ENCODE peak calls at places on chromosomes 3 and 15, in five cellular contexts. One of them, this sample, is unnamed.

GRCh38 chr3:114079761-114080160 is 23.2 kb downstream of the QTRT2 start:
- DNase-seq in mammary epithelial cell: no peak
- DNase-seq in neural progenitor cell: no peak
- DNase-seq in lung: no peak
- DNase-seq in astrocyte: peak; percentile 34
- DNase-seq in this sample: no peak

GRCh38 chr3:146067048-146067447 is 93.9 kb downstream of the PLOD2 start:
- DNase-seq in mammary epithelial cell: peak; percentile 50
- DNase-seq in neural progenitor cell: no peak
- DNase-seq in lung: no peak
- DNase-seq in astrocyte: peak; percentile 76
- DNase-seq in this sample: no peak

GRCh38 chr3:32374788-32375595 is 16.7 kb upstream of the CMTM7 start:
- DNase-seq in mammary epithelial cell: peak; percentile 66
- DNase-seq in neural progenitor cell: peak; percentile 79
- DNase-seq in lung: peak; percentile 66
- DNase-seq in astrocyte: peak; percentile 48
- DNase-seq in this sample: peak; percentile 82

GRCh38 chr3:101942356-101942755 is 93.0 kb downstream of the NFKBIZ start:
- DNase-seq in mammary epithelial cell: no peak
- DNase-seq in neural progenitor cell: no peak
- DNase-seq in lung: no peak
- DNase-seq in astrocyte: no peak
- DNase-seq in this sample: no peak

GRCh38 chr3:100209948-100210776 is 50.6 kb upstream of the TBC1D23 start:
- DNase-seq in mammary epithelial cell: no peak
- DNase-seq in neural progenitor cell: no peak
- DNase-seq in lung: no peak
- DNase-seq in astrocyte: no peak
- DNase-seq in this sample: no peak

GRCh38 chr15:99721104-99721778 is 12.0 kb downstream of the LYSMD4 start:
- DNase-seq in mammary epithelial cell: no peak
- DNase-seq in neural progenitor cell: no peak
- DNase-seq in lung: peak; percentile 49
- DNase-seq in astrocyte: no peak
- DNase-seq in this sample: no peak

GRCh38 chr3:25033407-25034029 is 394.5 kb upstream of the RARB start:
- DNase-seq in mammary epithelial cell: peak; percentile 35
- DNase-seq in neural progenitor cell: peak; percentile 79
- DNase-seq in lung: peak; percentile 53
- DNase-seq in astrocyte: no peak
- DNase-seq in this sample: peak; percentile 60

GRCh38 chr15:41849861-41850260 is 11.2 kb downstream of the PLA2G4B start:
- DNase-seq in mammary epithelial cell: peak; percentile 71
- DNase-seq in neural progenitor cell: no peak
- DNase-seq in lung: peak; percentile 67
- DNase-seq in astrocyte: no peak
- DNase-seq in this sample: no peak

GRCh38 chr3:183564046-183564445 is 8.5 kb upstream of the KLHL6 start:
- DNase-seq in mammary epithelial cell: no peak
- DNase-seq in neural progenitor cell: no peak
- DNase-seq in lung: no peak
- DNase-seq in astrocyte: no peak
- DNase-seq in this sample: no peak

GRCh38 chr3:138186803-138187295 is 252 bp upstream of the ARMC8 start:
- DNase-seq in mammary epithelial cell: peak; percentile 84
- DNase-seq in neural progenitor cell: peak; percentile 95
- DNase-seq in lung: peak; percentile 90
- DNase-seq in astrocyte: peak; percentile 61
- DNase-seq in this sample: peak; percentile 91

DNA sequence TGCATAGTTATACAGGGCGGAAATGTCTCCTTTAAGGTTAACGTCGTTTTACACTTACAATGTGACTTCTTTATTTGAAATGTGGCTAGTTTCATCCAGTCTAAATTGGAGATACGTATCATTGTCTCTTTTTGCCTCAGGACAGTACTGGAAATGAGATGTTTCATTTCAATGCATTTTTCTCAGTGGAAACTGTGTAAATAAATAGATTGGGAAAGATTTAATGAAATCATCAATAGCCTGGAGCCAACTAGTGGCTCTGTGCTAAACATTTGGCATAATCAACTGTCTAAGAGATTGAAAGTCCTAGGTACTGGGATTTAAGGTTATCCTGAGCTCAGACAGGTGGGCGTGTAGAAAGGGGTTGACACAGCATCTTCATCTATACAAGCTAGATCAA is 691.5 kb upstream of the CCDC54 start:
- DNase-seq in mammary epithelial cell: peak; percentile 28
- DNase-seq in neural progenitor cell: no peak
- DNase-seq in lung: no peak
- DNase-seq in astrocyte: no peak
- DNase-seq in this sample: no peak
- H3K4me3 ChIP-seq in mammary epithelial cell: no peak overlapping the region
- H3K4me3 ChIP-seq in neural progenitor cell: no peak overlapping the region
- H3K4me3 ChIP-seq in lung: no peak overlapping the region
- H3K4me3 ChIP-seq in astrocyte: no peak overlapping the region
- H3K4me3 ChIP-seq in this sample: no peak overlapping the region

GRCh38 chr15:27046891-27047290 is 75.9 kb downstream of the GABRG3 start:
- DNase-seq in mammary epithelial cell: no peak
- DNase-seq in neural progenitor cell: no peak
- DNase-seq in lung: no peak
- DNase-seq in astrocyte: no peak
- DNase-seq in this sample: no peak
- H3K9me3 ChIP-seq in mammary epithelial cell: peaks cover 48% of the 10 kb centered on the region
- H3K9me3 ChIP-seq in neural progenitor cell: no peaks in the 10 kb centered on the region
- H3K9me3 ChIP-seq in lung: no peaks in the 10 kb centered on the region
- H3K9me3 ChIP-seq in astrocyte: no peaks in the 10 kb centered on the region
- H3K9me3 ChIP-seq in this sample: no peaks in the 10 kb centered on the region

DNA sequence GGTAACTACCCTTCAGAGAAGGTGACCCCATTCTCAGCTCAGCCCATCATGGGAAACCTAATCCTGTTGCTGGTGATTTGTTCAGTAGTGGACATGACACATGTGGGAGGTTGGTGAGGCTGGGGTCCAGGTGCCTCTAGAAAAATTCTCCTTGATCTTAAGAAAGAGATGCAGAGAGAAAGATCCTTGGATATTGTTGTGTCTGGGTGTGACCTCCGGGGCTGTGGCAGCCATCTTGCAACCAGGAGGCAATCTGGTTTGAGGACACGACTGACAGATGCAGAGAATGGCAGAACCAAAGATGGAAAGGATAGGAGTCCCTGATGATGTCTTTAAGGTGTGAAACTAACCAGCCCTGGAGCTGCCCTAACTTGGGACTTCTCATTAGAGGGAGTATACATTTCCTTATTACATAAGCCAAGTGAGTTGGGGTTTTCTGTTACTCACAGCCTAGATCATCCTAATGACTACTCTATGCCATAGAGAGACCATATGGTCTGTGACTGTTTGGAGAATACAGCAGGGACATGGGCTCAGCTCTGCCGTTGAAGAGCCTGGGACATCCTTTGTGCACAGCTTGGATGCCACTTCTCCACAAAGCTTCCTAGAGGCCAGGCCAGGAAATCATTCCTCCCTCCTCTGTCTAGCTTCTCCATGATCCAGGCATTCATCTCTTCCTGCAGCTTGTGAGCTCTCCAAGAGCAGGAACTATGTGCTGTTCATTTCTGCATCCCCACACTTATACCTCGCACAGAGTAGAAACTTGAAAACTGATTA is 45.8 kb downstream of the HRH1 start:
- DNase-seq in mammary epithelial cell: peak; percentile 55
- DNase-seq in neural progenitor cell: no peak
- DNase-seq in lung: no peak
- DNase-seq in astrocyte: peak; percentile 32
- DNase-seq in this sample: no peak
- H3K4me1 ChIP-seq in mammary epithelial cell: peaks cover 38% of the 10 kb centered on the region
- H3K4me1 ChIP-seq in neural progenitor cell: peaks cover 6% of the 10 kb centered on the region
- H3K4me1 ChIP-seq in lung: no peaks in the 10 kb centered on the region
- H3K4me1 ChIP-seq in astrocyte: peaks cover 57% of the 10 kb centered on the region
- H3K4me1 ChIP-seq in this sample: no peaks in the 10 kb centered on the region

GRCh38 chr3:15631426-15632211 is 30.1 kb downstream of the BTD start:
- DNase-seq in mammary epithelial cell: no peak
- DNase-seq in neural progenitor cell: no peak
- DNase-seq in lung: no peak
- DNase-seq in astrocyte: no peak
- DNase-seq in this sample: no peak

GRCh38 chr3:15628967-15629366 is 27.4 kb downstream of the BTD start:
- DNase-seq in mammary epithelial cell: no peak
- DNase-seq in neural progenitor cell: no peak
- DNase-seq in lung: no peak
- DNase-seq in astrocyte: no peak
- DNase-seq in this sample: no peak

GRCh38 chr3:15629860-15630597 is 28.5 kb downstream of the BTD start:
- DNase-seq in mammary epithelial cell: peak; percentile 72
- DNase-seq in neural progenitor cell: peak; percentile 81
- DNase-seq in lung: peak; percentile 70
- DNase-seq in astrocyte: peak; percentile 64
- DNase-seq in this sample: peak; percentile 70

GRCh38 chr3:15632212-15632580 is 30.7 kb downstream of the BTD start:
- DNase-seq in mammary epithelial cell: no peak
- DNase-seq in neural progenitor cell: no peak
- DNase-seq in lung: no peak
- DNase-seq in astrocyte: no peak
- DNase-seq in this sample: no peak

DNA sequence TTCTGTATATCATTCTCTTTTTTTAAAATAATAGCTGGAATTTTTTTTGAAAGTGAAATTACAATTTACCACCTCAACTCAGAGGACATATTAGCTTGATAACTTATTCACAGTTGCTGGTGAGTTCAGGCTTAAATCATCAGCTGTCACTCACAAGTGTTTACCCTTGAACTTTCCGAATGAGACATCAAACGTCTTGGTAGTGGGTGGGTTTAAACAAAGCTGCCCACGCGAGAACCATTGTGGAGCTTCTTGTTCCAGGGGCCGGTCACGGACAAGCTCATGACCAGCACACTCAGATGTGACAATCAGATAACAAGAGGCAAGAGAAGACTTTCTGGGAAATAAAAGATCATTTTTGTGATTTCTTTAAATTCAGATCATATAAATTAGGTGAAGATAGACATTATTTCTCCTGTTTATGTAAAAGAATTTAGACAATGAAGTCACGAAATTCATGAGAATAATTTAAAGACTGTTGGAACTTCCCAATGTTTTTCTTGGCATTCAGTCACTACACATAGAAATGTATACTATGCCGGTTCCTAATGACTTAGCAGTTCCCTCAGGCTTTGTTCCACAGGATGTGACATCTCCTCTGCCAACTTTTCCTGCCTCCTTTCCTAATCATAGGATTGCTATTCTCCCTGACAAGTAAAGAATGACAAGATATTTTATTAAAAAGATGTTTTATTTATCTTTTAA is 29.3 kb downstream of the BTD start:
- DNase-seq in mammary epithelial cell: peak; percentile 50
- DNase-seq in neural progenitor cell: no peak
- DNase-seq in lung: no peak
- DNase-seq in astrocyte: peak; percentile 78
- DNase-seq in this sample: no peak
- H3K4me3 ChIP-seq in mammary epithelial cell: no peak overlapping the region
- H3K4me3 ChIP-seq in neural progenitor cell: no peak overlapping the region
- H3K4me3 ChIP-seq in lung: no peak overlapping the region
- H3K4me3 ChIP-seq in astrocyte: peak overlapping the region; percentile 31
- H3K4me3 ChIP-seq in this sample: no peak overlapping the region

DNA sequence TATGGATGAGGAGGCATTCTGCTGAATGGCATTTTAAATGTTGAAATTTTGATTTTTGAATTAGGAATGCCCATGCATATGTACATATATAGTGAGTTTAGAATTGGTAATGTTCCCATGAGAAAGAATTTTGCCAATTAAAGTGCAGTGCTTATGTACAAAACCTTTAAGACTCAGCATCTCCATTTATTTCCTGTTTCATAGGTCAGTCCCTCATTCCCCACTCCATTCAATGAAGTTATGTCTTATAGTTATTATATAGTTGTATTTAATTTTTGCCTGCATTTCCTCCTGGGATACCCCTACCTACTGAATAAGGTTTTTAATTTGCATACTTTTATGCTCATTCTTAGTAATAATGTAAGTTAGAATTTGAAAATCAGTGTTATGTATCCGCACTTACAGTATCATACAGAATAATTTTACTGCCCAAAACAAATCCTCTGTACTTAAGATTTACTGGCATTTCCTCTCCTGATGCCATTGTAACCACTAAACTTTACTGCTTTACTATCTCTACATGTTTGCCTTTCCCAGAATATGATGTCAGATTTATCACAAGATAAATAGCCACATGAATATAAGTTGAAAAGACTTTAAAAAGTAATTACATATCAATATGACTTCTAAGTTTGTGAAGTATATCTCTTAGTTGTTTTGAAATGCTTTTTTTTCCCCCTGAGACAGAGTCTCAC is 389.1 kb upstream of the NDN start:
- DNase-seq in mammary epithelial cell: no peak
- DNase-seq in neural progenitor cell: no peak
- DNase-seq in lung: no peak
- DNase-seq in astrocyte: no peak
- DNase-seq in this sample: no peak
- H3K9me3 ChIP-seq in mammary epithelial cell: peaks cover 22% of the 10 kb centered on the region
- H3K9me3 ChIP-seq in neural progenitor cell: peaks cover 4% of the 10 kb centered on the region
- H3K9me3 ChIP-seq in lung: no peaks in the 10 kb centered on the region
- H3K9me3 ChIP-seq in astrocyte: no peaks in the 10 kb centered on the region
- H3K9me3 ChIP-seq in this sample: no peaks in the 10 kb centered on the region

GRCh38 chr3:45969953-45970352 is 25.7 kb downstream of the FYCO1 start:
- DNase-seq in mammary epithelial cell: no peak
- DNase-seq in neural progenitor cell: no peak
- DNase-seq in lung: no peak
- DNase-seq in astrocyte: no peak
- DNase-seq in this sample: no peak

GRCh38 chr3:45967724-45968123 is 24.5 kb downstream of the CXCR6 start:
- DNase-seq in mammary epithelial cell: no peak
- DNase-seq in neural progenitor cell: no peak
- DNase-seq in lung: no peak
- DNase-seq in astrocyte: no peak
- DNase-seq in this sample: no peak

GRCh38 chr3:45968706-45969105 is 25.4 kb downstream of the CXCR6 start:
- DNase-seq in mammary epithelial cell: peak; percentile 35
- DNase-seq in neural progenitor cell: no peak
- DNase-seq in lung: no peak
- DNase-seq in astrocyte: peak; percentile 66
- DNase-seq in this sample: no peak

GRCh38 chr3:45968149-45968548 is 24.9 kb downstream of the CXCR6 start:
- DNase-seq in mammary epithelial cell: no peak
- DNase-seq in neural progenitor cell: no peak
- DNase-seq in lung: no peak
- DNase-seq in astrocyte: no peak
- DNase-seq in this sample: no peak

GRCh38 chr3:45969152-45969551 is 25.9 kb downstream of the CXCR6 start:
- DNase-seq in mammary epithelial cell: no peak
- DNase-seq in neural progenitor cell: no peak
- DNase-seq in lung: no peak
- DNase-seq in astrocyte: no peak
- DNase-seq in this sample: no peak
- H3K4me1 ChIP-seq in mammary epithelial cell: peaks cover 19% of the 10 kb centered on the region
- H3K4me1 ChIP-seq in neural progenitor cell: no peaks in the 10 kb centered on the region
- H3K4me1 ChIP-seq in lung: no peaks in the 10 kb centered on the region
- H3K4me1 ChIP-seq in astrocyte: peaks cover 19% of the 10 kb centered on the region
- H3K4me1 ChIP-seq in this sample: no peaks in the 10 kb centered on the region